ENCODE peak calls at places on chromosomes 3 and 15, in nine cellular contexts. O is A549, Q is RWPE1, Z is HCT116, N is tibial artery, D is heart left ventricle, V is thoracic aorta, A is lower lobe of right lung, C is spleen. P is an unnamed sample.

GRCh38 chr3:73378207-73378606 is 246.5 kb downstream of the PDZRN3 start:
- DNase-seq in N (no peak), A (no peak), Z (no peak), C (no peak), V (no peak), D (no peak), O (no peak), Q (no peak), P (no peak)

GRCh38 chr3:175207361-175207760 is 348.2 kb downstream of the NAALADL2 start:
- DNase-seq in A (no peak), V (no peak), D (no peak), Q (no peak), N (no peak), O (no peak), C (no peak), Z (no peak), P (no peak)

GRCh38 chr3:7630925-7631324 is 770.0 kb downstream of the GRM7 start:
- DNase-seq in N (no peak), A (peak), O (no peak), Z (no peak), C (no peak), V (no peak), D (peak), Q (no peak), P (no peak)

GRCh38 chr15:59410448-59410896 is 27.5 kb upstream of the FAM81A start:
- DNase-seq in N (no peak), O (peak), Q (no peak), D (no peak), C (no peak), V (no peak), Z (no peak), A (no peak), P (no peak)

GRCh38 chr3:136173939-136174338 is 22.2 kb downstream of the MSL2 start:
- DNase-seq in V (no peak), Z (no peak), N (no peak), D (no peak), O (no peak), Q (no peak), A (no peak), C (no peak), P (no peak)

GRCh38 chr15:56102401-56102800 is 109.0 kb upstream of the NEDD4 start:
- DNase-seq in C (no peak), Z (no peak), O (no peak), D (no peak), Q (no peak), N (no peak), A (no peak), V (no peak), P (no peak)

GRCh38 chr3:42515391-42515916 is 13.0 kb downstream of the VIPR1 start:
- DNase-seq in V (no peak), A (no peak), C (peak), Q (peak), N (peak), D (peak), O (no peak), Z (no peak), P (peak)

GRCh38 chr15:74229686-74230085 is 6.4 kb upstream of the CCDC33 start:
- DNase-seq in C (no peak), Q (no peak), N (no peak), Z (no peak), D (no peak), A (no peak), V (no peak), O (no peak), P (no peak)

DNA sequence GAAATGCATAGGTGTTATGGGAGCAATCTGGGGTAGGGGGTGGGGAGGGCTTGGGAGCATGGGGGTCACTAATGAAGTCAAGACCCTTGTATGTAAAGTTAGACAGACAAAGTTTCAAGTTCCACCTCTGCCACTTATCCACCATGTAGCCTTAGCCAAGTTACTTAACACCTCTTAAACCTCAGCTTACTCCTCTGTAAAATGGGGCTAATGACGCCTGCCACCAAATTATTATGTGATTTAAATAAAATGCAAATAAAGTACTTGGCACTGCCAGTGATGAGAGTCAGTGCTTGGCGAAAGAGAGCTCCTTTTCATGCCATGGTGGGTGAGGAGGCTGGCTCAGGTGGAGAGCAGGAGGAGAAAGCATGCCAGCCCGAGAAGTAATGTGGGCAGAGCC is 18.6 kb upstream of the TLE3 start:
- DNase-seq in V (no peak), Q (no peak), N (no peak), A (no peak), Z (no peak), C (no peak), D (no peak), O (no peak), P (no peak)
- TF ChIP-seq CTCF in V (no peak), Q (no peak), N (no peak), A (no peak), Z (no peak), C (no peak), D (no peak), O (no peak), P (no peak)

GRCh38 chr15:41285285-41285684 is 47.1 kb downstream of the OIP5 start:
- DNase-seq in O (no peak), A (no peak), Z (no peak), D (no peak), C (no peak), V (no peak), N (no peak), Q (no peak), P (no peak)

GRCh38 chr15:41286665-41287333 is 45.6 kb downstream of the OIP5 start:
- DNase-seq in N (no peak), D (no peak), Q (no peak), Z (no peak), O (no peak), A (no peak), C (no peak), V (no peak), P (no peak)

GRCh38 chr15:41281236-41281635 is 50.2 kb downstream of the CHP1 start:
- DNase-seq in Z (no peak), N (no peak), D (no peak), A (no peak), C (no peak), O (peak), V (no peak), Q (peak), P (no peak)

GRCh38 chr15:41283653-41284424 is 48.6 kb downstream of the OIP5 start:
- DNase-seq in O (peak), C (peak), N (peak), Q (peak), A (peak), V (peak), D (peak), Z (peak), P (peak)

GRCh38 chr15:41284425-41285177 is 47.8 kb downstream of the OIP5 start:
- DNase-seq in Z (no peak), N (no peak), A (no peak), V (no peak), O (peak), C (no peak), D (no peak), Q (peak), P (no peak)
- H3K27ac ChIP-seq in Z (peak), N (peak), A (peak), V (peak), O (peak), C (peak), D (peak), Q (peak), P (peak)

GRCh38 chr3:40242638-40243037 is 66.9 kb upstream of the EIF1B start:
- DNase-seq in A (no peak), Q (no peak), V (no peak), D (no peak), C (no peak), N (no peak), O (no peak), Z (no peak), P (no peak)

GRCh38 chr3:40240921-40241320 is 68.6 kb upstream of the EIF1B start:
- DNase-seq in V (no peak), N (no peak), D (no peak), Z (no peak), A (no peak), C (no peak), Q (no peak), O (no peak), P (no peak)

GRCh38 chr3:40243056-40243455 is 66.5 kb upstream of the EIF1B start:
- DNase-seq in A (no peak), V (no peak), N (no peak), O (no peak), Z (no peak), C (no peak), D (no peak), Q (no peak), P (no peak)

GRCh38 chr3:40237159-40237558 is 72.3 kb upstream of the EIF1B start:
- DNase-seq in O (no peak), C (no peak), D (no peak), V (no peak), N (no peak), A (no peak), Z (no peak), Q (no peak), P (no peak)

DNA sequence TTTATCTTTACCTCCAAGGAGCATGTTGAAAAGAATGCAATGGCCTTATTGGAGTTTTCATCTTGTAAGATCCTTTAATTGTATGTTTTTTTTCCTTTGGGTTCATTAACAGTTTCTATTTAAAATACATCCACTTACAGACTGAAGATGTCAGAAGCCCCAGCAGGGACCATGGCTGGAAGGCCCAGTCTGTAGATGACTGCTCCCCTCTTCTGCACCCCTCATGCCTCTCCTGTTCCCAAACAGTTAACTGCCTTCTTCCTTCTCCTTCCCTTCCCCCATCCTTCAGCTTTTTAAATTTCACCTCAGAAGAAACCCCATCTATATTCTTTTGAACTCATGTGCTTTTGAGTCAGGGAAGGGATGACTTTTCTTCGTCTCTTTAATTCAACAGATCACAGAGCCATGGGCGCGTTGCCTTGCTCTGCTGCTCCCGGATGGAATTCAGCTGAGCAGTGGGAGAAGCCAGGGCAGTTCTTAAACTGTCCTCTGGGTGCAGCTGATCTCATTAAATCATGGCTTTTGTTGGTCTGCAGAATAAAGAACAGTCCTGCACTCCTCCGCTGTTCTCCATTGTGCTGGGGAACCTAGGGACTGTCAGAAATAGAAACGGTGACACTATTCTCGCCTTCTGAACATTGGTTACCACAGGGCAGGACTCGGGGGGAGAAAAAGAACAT is 71.5 kb upstream of the EIF1B start:
- DNase-seq in D (peak), N (no peak), A (no peak), Z (no peak), O (peak), Q (no peak), C (no peak), V (no peak), P (no peak)
- TF ChIP-seq CTCF in D (peak), N (no peak), A (no peak), Z (no peak), O (no peak), Q (no peak), C (no peak), V (no peak), P (peak)

GRCh38 chr15:38975282-38975990 is 410.8 kb upstream of the RASGRP1 start:
- DNase-seq in Z (no peak), O (peak), D (no peak), V (no peak), Q (no peak), A (no peak), N (no peak), C (no peak), P (no peak)
- H3K27ac ChIP-seq in Z (no peak), O (peak), D (no peak), V (no peak), Q (no peak), A (no peak), N (no peak), C (no peak), P (no peak)

P was measured in right atrium auricular region.